ENCODE peak calls at places on chromosomes 16 and 17, in six cellular contexts. F, A, E, H, D and J are unnamed samples.

GRCh38 chr16:88803264-88803987 is at the start of gene CDT1:
- DNase-seq in E (peak), A (peak), D (peak), H (peak), F (peak), J (peak)

GRCh38 chr16:57357330-57358151 is 1.0 kb upstream of the CCL22 start:
- DNase-seq in F (no peak), H (no peak), E (no peak), D (no peak), A (no peak), J (no peak)

GRCh38 chr16:83842291-83842690 is 34.5 kb downstream of the HSBP1 start:
- DNase-seq in A (no peak), D (no peak), E (no peak), H (no peak), F (no peak), J (no peak)

GRCh38 chr17:77383613-77384608 is 243.1 kb downstream of the SEC14L1 start:
- DNase-seq in H (no peak), E (no peak), F (no peak), D (no peak), A (no peak), J (no peak)

GRCh38 chr17:78689029-78689428 is 93.0 kb downstream of the CYTH1 start:
- DNase-seq in E (no peak), H (no peak), A (no peak), D (no peak), F (no peak), J (no peak)

GRCh38 chr16:47987136-47987535 is 168.7 kb downstream of the ABCC12 start:
- DNase-seq in E (no peak), A (no peak), H (no peak), F (no peak), D (no peak), J (no peak)

GRCh38 chr17:79218175-79218824 is 143.7 kb downstream of the ENGASE start:
- DNase-seq in D (no peak), F (no peak), E (no peak), H (no peak), A (no peak), J (no peak)

GRCh38 chr16:85381738-85382592 is 231.2 kb upstream of the GSE1 start:
- DNase-seq in E (no peak), A (no peak), H (no peak), F (no peak), D (no peak), J (no peak)

GRCh38 chr16:67528222-67528869 is at the start of gene RIPOR1:
- DNase-seq in D (peak), A (no peak), F (peak), E (no peak), H (peak), J (peak)

GRCh38 chr16:57764341-57765159 is 29.0 kb downstream of the KATNB1 start:
- DNase-seq in A (peak), H (peak), E (peak), F (peak), D (no peak), J (no peak)

GRCh38 chr16:71846443-71846842 is 667 bp downstream of the ATXN1L start:
- DNase-seq in A (peak), F (peak), E (no peak), H (no peak), D (peak), J (no peak)